ENCODE peak calls at places on chromosomes 16 and 17, in seven cellular contexts. K is fibroblast of mammary gland, X is esophagus squamous epithelium, M is kidney, J is MM.1S, F is progenitor cell of endocrine pancreas, Z is ovary. Q is an unnamed sample.

GRCh38 chr16:11799509-11800384 is 2.7 kb upstream of the ZC3H7A start:
- DNase-seq in J (no peak), F (no peak), K (no peak), M (peak), X (no peak), Z (no peak), Q (no peak)

GRCh38 chr17:78252111-78252634 is 20.7 kb downstream of the TMEM235 start:
- DNase-seq in Z (no peak), X (no peak), J (peak), M (no peak), K (no peak), F (no peak), Q (no peak)

GRCh38 chr17:39404542-39405378 is 3.3 kb upstream of the FBXL20 start:
- DNase-seq in X (no peak), F (no peak), M (no peak), K (peak), Z (no peak), J (no peak), Q (no peak)

GRCh38 chr17:45248132-45248936 is 13.6 kb downstream of the SPATA32 start:
- DNase-seq in X (no peak), M (peak), Z (no peak), K (no peak), F (no peak), J (peak), Q (peak)

GRCh38 chr17:57889892-57890856 is 40.3 kb upstream of the MRPS23 start:
- DNase-seq in J (no peak), M (peak), X (no peak), F (no peak), K (peak), Z (peak), Q (peak)

GRCh38 chr16:67173808-67174705 is 3.7 kb downstream of the NOL3 start:
- DNase-seq in J (peak), K (peak), F (peak), M (peak), X (no peak), Z (peak), Q (peak)

GRCh38 chr17:3738562-3739295 is 15.0 kb downstream of the HASPIN start:
- DNase-seq in F (no peak), X (no peak), M (peak), K (no peak), Z (no peak), J (no peak), Q (peak)

GRCh38 chr17:58302919-58303551 is 22.3 kb upstream of the MPO start:
- DNase-seq in F (no peak), M (peak), J (no peak), X (no peak), K (no peak), Z (no peak), Q (no peak)

GRCh38 chr16:49754495-49755290 is 101.2 kb downstream of the ZNF423 start:
- DNase-seq in Z (no peak), M (no peak), X (no peak), K (no peak), J (peak), F (no peak), Q (peak)

GRCh38 chr17:79306688-79307323 is 232.2 kb downstream of the ENGASE start:
- DNase-seq in J (peak), F (no peak), M (peak), Z (no peak), K (no peak), X (no peak), Q (peak)

GRCh38 chr16:52963471-52963870 is 89.2 kb downstream of the CHD9NB start:
- DNase-seq in F (no peak), J (no peak), X (no peak), M (no peak), K (no peak), Z (no peak), Q (no peak)

GRCh38 chr16:81432899-81433560 is 11.6 kb upstream of the CMIP start:
- DNase-seq in K (no peak), Z (no peak), J (peak), F (no peak), M (peak), X (no peak), Q (no peak)

GRCh38 chr17:56322991-56323390 is 169.7 kb downstream of the ANKFN1 start:
- DNase-seq in M (no peak), X (no peak), K (no peak), F (no peak), J (no peak), Z (no peak), Q (no peak)

GRCh38 chr17:76445697-76446448 is 7.1 kb downstream of the UBE2O start:
- DNase-seq in Z (no peak), M (no peak), F (no peak), X (no peak), K (no peak), J (no peak), Q (no peak)

GRCh38 chr17:13776027-13776551 is 174.4 kb upstream of the HS3ST3A1 start:
- DNase-seq in F (no peak), Z (no peak), M (no peak), X (no peak), J (no peak), K (peak), Q (no peak)

GRCh38 chr17:75927286-75927922 is 13.4 kb downstream of the FBF1 start:
- DNase-seq in Z (no peak), X (no peak), M (no peak), J (peak), F (no peak), K (peak), Q (peak)

GRCh38 chr16:3961449-3961849 is 80.9 kb upstream of the CREBBP start:
- DNase-seq in Z (no peak), X (no peak), M (peak), F (no peak), K (peak), J (no peak), Q (peak)

GRCh38 chr17:1034652-1035210 is 37.8 kb downstream of the TIMM22 start:
- DNase-seq in X (no peak), M (no peak), F (no peak), K (no peak), Z (no peak), J (no peak), Q (no peak)

GRCh38 chr16:3501783-3502400 is 1.1 kb downstream of the CLUAP1 start:
- DNase-seq in Z (no peak), J (no peak), F (no peak), M (no peak), K (no peak), X (no peak), Q (no peak)

GRCh38 chr16:13935408-13935807 is 15.5 kb downstream of the ERCC4 start:
- DNase-seq in K (no peak), F (no peak), J (no peak), Z (no peak), M (no peak), X (no peak), Q (no peak)

GRCh38 chr17:19391432-19391831 is 4.4 kb upstream of the MFAP4 start:
- DNase-seq in X (no peak), F (no peak), Z (no peak), J (no peak), K (no peak), M (peak), Q (no peak)

GRCh38 chr17:80599546-80600305 is 55.1 kb downstream of the RPTOR start:
- DNase-seq in F (no peak), K (peak), X (no peak), M (no peak), Z (no peak), J (no peak), Q (no peak)

GRCh38 chr16:15484662-15485061 is 50.3 kb downstream of the BMERB1 start:
- DNase-seq in Z (no peak), X (no peak), M (no peak), F (no peak), J (no peak), K (peak), Q (no peak)

GRCh38 chr17:65564793-65565192 is 3.3 kb upstream of the AXIN2 start:
- DNase-seq in M (no peak), X (no peak), K (no peak), F (no peak), J (no peak), Z (peak), Q (peak)

GRCh38 chr16:8469102-8469778 is 121.1 kb downstream of the TMEM114 start:
- DNase-seq in F (no peak), J (no peak), X (no peak), K (no peak), M (no peak), Z (no peak), Q (no peak)

GRCh38 chr17:78908426-78908825 is 5.4 kb upstream of the CEP295NL start:
- DNase-seq in F (no peak), M (no peak), K (no peak), Z (no peak), X (no peak), J (no peak), Q (peak)

GRCh38 chr16:69833791-69834282 is 71.7 kb downstream of the WWP2 start:
- DNase-seq in K (no peak), X (no peak), F (no peak), J (no peak), Z (no peak), M (peak), Q (peak)

GRCh38 chr16:1612320-1613111 is at the start of gene CRAMP1:
- DNase-seq in Z (no peak), M (no peak), K (no peak), F (peak), J (peak), X (no peak), Q (no peak)

GRCh38 chr16:19524356-19524865 is 669 bp downstream of the CCP110 start:
- DNase-seq in X (no peak), J (peak), M (no peak), Z (no peak), K (no peak), F (no peak), Q (no peak)

GRCh38 chr16:66135838-66136237 is 230.7 kb upstream of the CDH5 start:
- DNase-seq in J (no peak), M (no peak), Z (no peak), K (no peak), F (no peak), X (no peak), Q (no peak)

GRCh38 chr16:57802635-57803412 is 533 bp upstream of the KIFC3 start:
- DNase-seq in M (peak), X (no peak), Z (peak), K (peak), F (no peak), J (no peak), Q (no peak)

GRCh38 chr16:47873434-47873833 is 282.4 kb downstream of the ABCC12 start:
- DNase-seq in Z (no peak), F (no peak), K (peak), J (no peak), X (no peak), M (no peak), Q (no peak)

GRCh38 chr16:1981972-1982574 is 804 bp upstream of the NOXO1 start:
- DNase-seq in X (no peak), K (no peak), J (no peak), M (no peak), Z (no peak), F (no peak), Q (peak)

GRCh38 chr17:65593870-65594584 is 32.6 kb upstream of the AXIN2 start:
- DNase-seq in K (no peak), J (no peak), F (no peak), Z (peak), X (no peak), M (no peak), Q (no peak)

GRCh38 chr17:45052052-45052772 is 780 bp upstream of the DCAKD start:
- DNase-seq in Z (peak), F (peak), X (no peak), J (peak), K (peak), M (peak), Q (peak)

GRCh38 chr17:45320931-45321461 is 4.2 kb upstream of the MAP3K14 start:
- DNase-seq in X (no peak), M (peak), J (no peak), K (peak), F (no peak), Z (no peak), Q (no peak)

GRCh38 chr17:57604771-57605733 is 140.0 kb downstream of the CCDC182 start:
- DNase-seq in K (no peak), Z (peak), F (no peak), M (peak), J (peak), X (no peak), Q (peak)

GRCh38 chr17:36707904-36708303 is 106.5 kb downstream of the MRM1 start:
- DNase-seq in F (no peak), M (no peak), Z (no peak), K (no peak), J (no peak), X (no peak), Q (no peak)

GRCh38 chr17:80785477-80786178 is 206.0 kb upstream of the CHMP6 start:
- DNase-seq in M (no peak), J (no peak), K (no peak), Z (no peak), X (no peak), F (no peak), Q (no peak)

GRCh38 chr16:188674-189073 is 8.4 kb downstream of the HBQ1 start:
- DNase-seq in M (no peak), F (no peak), J (no peak), X (no peak), Z (no peak), K (no peak), Q (no peak)
- TF ChIP-seq CTCF in M (no peak), F (peak), J (peak), X (no peak), Z (no peak), K (no peak), Q (no peak)

GRCh38 chr17:7173687-7174602 is 5.2 kb downstream of the ASGR1 start:
- DNase-seq in Z (peak), J (no peak), K (peak), X (no peak), F (peak), M (peak), Q (peak)
- TF ChIP-seq CTCF in Z (no peak), J (no peak), K (no peak), X (peak), F (peak), M (no peak), Q (no peak)

GRCh38 chr16:5604770-5605169 is 507.2 kb upstream of the EEF2KMT start:
- DNase-seq in Z (no peak), F (no peak), X (no peak), K (no peak), J (peak), M (no peak), Q (no peak)
- TF ChIP-seq CTCF in Z (no peak), F (peak), X (peak), K (no peak), J (peak), M (peak), Q (no peak)

DNA sequence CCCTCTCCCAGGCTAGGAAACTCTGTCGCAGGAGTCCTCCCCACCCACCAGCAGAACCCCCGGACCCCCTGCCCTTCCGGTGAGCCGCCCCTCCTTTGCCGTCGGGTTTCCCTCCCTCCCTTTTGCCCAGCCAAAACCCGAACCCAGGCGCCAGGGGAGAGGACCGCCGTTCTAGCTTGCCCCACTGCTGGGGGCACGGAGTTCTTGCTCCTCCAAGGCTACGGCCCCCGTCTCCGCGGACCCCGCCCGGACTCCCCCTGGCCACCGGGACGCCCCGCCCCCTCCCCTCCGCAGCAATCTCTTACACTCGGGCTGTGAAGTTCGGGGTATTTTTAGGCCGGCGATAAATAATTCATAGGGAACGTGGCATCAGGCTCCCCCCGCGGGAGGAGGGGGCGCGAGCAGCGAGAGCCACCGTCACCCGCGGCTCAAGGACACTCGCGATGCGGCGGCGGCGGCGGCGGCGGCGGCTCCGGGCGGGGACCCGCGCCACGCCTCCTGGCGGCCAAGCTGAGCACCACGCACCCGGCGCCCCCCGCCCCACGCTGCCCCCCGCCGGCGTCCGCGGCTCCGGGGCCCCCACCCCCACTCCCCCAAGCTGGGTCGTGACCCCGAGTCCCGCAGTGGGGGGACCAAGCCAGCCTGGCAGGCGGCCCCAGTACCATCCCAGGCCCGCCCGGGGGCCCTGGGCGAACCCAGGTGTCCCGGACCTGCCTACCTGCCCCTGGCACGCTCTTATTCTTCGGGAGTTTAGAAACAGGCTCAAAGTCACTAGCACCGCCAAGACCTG is at the start of gene GRIN2C:
- DNase-seq in F (no peak), X (no peak), K (no peak), Z (no peak), M (no peak), J (no peak), Q (no peak)
- TF ChIP-seq CTCF in F (peak), X (no peak), K (no peak), Z (no peak), M (no peak), J (peak), Q (no peak)

DNA sequence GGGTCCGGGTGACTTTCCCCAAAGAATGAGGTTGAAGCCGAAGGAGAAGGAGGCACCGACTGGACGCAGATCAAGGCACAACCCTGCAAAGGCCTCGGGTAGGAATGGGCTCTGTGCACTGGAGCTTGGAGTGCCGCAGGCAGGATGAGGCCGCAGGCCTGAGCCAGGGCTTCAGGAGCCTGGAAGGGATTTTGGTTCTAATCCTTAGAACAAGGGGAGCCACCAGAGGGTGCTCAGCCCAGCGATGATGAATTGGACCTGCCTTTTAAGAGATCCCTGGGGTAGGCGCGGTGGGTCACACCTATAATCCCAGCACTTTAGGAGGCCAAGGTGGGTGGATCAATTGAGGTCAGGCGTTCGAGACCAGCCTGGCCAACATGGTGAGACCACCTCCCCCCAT is 8.1 kb downstream of the CIBAR2 start:
- DNase-seq in K (no peak), J (no peak), Z (no peak), M (no peak), X (no peak), F (no peak), Q (no peak)
- TF ChIP-seq CTCF in K (no peak), J (no peak), Z (no peak), M (no peak), X (no peak), F (no peak), Q (no peak)

DNA sequence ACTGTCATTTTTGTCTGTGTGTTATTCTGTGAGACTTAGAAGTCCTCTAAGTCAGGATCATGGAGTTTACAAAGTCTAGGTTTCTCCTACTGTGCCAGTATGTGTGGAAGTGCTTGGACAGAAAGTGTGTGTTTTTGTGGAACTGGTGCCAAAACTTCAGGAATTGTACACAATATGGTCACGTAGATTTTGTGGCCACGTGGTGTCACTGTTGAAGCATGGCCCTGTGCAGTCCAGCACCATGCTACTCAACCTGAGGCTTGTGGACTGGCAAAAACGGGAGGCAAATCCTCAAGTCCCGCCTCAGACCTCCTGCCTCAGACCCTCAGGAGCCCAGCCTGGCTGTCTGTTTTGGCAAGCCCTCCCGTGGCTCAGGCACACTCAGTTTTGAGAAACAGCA is 16.7 kb upstream of the ALKBH5 start:
- DNase-seq in J (no peak), K (peak), M (no peak), F (no peak), Z (no peak), X (no peak), Q (no peak)
- TF ChIP-seq CTCF in J (peak), K (peak), M (no peak), F (no peak), Z (no peak), X (no peak), Q (peak)

DNA sequence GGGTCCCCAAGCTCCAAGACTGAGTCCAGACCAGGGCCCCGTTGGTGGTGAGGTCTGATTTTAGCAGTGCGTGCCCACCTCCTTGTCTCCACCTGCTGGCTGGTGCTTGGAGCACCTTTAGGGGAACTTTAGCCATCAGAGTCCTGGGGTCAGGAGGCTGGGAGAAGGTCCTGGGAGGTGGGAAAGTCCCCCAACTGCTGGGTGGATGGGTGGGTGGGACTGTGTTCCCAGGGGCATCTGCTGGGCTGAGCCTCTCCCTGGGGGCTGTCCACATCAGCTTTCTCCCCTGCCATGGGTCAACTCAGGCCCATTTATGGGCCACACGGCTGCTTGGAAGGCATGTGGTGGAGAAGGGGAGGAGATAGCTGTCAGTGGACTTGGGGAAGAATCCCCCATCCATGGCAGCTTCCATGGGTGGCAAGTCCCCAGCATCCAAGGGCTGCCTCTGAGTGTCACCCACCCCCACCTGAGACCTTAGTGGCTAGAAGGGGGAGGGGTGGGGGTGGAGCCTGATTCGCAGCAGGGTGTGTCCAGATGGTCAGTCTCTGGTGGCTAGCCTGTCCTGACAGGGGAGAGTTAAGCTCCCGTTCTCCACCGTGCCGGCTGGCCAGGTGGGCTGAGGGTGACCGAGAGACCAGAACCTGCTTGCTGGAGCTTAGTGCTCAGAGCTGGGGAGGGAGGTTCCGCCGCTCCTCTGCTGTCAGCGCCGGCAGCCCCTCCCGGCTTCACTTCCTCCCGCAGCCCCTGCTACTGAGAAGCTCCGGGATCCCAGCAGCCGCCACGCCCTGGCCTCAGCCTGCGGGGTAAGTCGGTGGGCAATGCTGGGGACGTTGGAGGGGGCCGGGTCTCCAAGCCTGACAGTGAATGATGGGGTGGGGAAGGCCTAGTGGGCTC is at the start of gene TRPV2:
- DNase-seq in K (no peak), Z (no peak), J (peak), X (no peak), F (no peak), M (no peak), Q (peak)
- TF ChIP-seq CTCF in K (peak), Z (no peak), J (peak), X (peak), F (peak), M (peak), Q (peak)

Q was measured in body of pancreas.